ENCODE peak calls at places on chromosomes 2 and 18, in eight cellular contexts. W, B, O, Y, K, I, X and S are unnamed samples.

GRCh38 chr2:89849731-89850130 is 1158.3 kb downstream of the RPIA start:
- DNase-seq in B (no peak), K (no peak), O (no peak), X (no peak), I (no peak), W (no peak), Y (no peak), S (no peak)

GRCh38 chr2:179545024-179545423 is 280.4 kb upstream of the SESTD1 start:
- DNase-seq in B (no peak), W (no peak), X (no peak), I (no peak), Y (no peak), O (no peak), K (no peak), S (no peak)

GRCh38 chr2:133802366-133802765 is 234.1 kb upstream of the NCKAP5 start:
- DNase-seq in W (no peak), K (no peak), B (no peak), O (no peak), I (no peak), X (no peak), Y (no peak), S (no peak)

GRCh38 chr18:72700961-72701710 is 157.0 kb upstream of the CBLN2 start:
- DNase-seq in Y (no peak), W (no peak), K (no peak), B (no peak), O (no peak), I (peak; percentile 9), X (peak; percentile 15), S (no peak)

GRCh38 chr2:119156105-119156890 is 2.3 kb downstream of the C1QL2 start:
- DNase-seq in B (no peak), I (no peak), K (no peak), Y (no peak), X (no peak), O (no peak), W (peak; percentile 29), S (no peak)

GRCh38 chr2:39335930-39336329 is 92.2 kb upstream of the CDKL4 start:
- DNase-seq in O (no peak), Y (no peak), W (no peak), I (no peak), K (no peak), X (no peak), B (no peak), S (no peak)

GRCh38 chr2:130246430-130246829 is 48.2 kb upstream of the TUBA3E start:
- DNase-seq in W (no peak), Y (no peak), O (no peak), X (no peak), B (no peak), K (no peak), I (no peak), S (no peak)

GRCh38 chr2:213752575-213752974 is 468.3 kb downstream of the SPAG16 start:
- DNase-seq in I (no peak), K (no peak), O (no peak), X (no peak), Y (no peak), B (no peak), W (no peak), S (no peak)

GRCh38 chr2:152189622-152190495 is 14.3 kb upstream of the STAM2 start:
- DNase-seq in K (peak; percentile 32), B (no peak), Y (no peak), X (peak; percentile 59), I (peak; percentile 71), W (peak; percentile 36), O (no peak), S (no peak)

GRCh38 chr2:185859506-185859905 is 120.9 kb downstream of the FSIP2 start:
- DNase-seq in B (no peak), W (no peak), O (no peak), I (no peak), X (peak; percentile 17), K (no peak), Y (no peak), S (no peak)

GRCh38 chr2:36633470-36634092 is 35.6 kb upstream of the FEZ2 start:
- DNase-seq in O (no peak), K (no peak), I (no peak), W (no peak), Y (no peak), X (peak; percentile 49), B (no peak), S (no peak)

GRCh38 chr2:185978634-185979405 is 240.2 kb downstream of the FSIP2 start:
- DNase-seq in O (no peak), W (no peak), I (no peak), B (no peak), K (no peak), Y (no peak), X (peak; percentile 86), S (no peak)

GRCh38 chr2:217529271-217529670 is 473.5 kb downstream of the TNS1 start:
- DNase-seq in O (no peak), X (no peak), K (no peak), B (no peak), W (no peak), I (no peak), Y (no peak), S (no peak)

GRCh38 chr2:99883356-99883867 is 259.0 kb downstream of the AFF3 start:
- DNase-seq in W (no peak), K (no peak), B (no peak), O (no peak), Y (no peak), X (peak; percentile 60), I (no peak), S (no peak)

GRCh38 chr2:43157506-43158232 is 68.7 kb downstream of the ZFP36L2 start:
- DNase-seq in I (peak; percentile 48), B (no peak), Y (no peak), X (no peak), K (no peak), O (no peak), W (no peak), S (no peak)

GRCh38 chr2:209470466-209470865 is 46.6 kb downstream of the MAP2 start:
- DNase-seq in Y (no peak), B (no peak), I (no peak), X (no peak), O (no peak), W (no peak), K (no peak), S (no peak)

GRCh38 chr2:130375291-130376266 is 19.7 kb downstream of the PTPN18 start:
- DNase-seq in Y (no peak), X (no peak), B (no peak), O (no peak), W (no peak), I (no peak), K (no peak), S (no peak)

GRCh38 chr2:60552096-60552850 is 1.2 kb downstream of the BCL11A start:
- DNase-seq in Y (no peak), I (no peak), O (no peak), K (no peak), B (no peak), W (no peak), X (peak; percentile 27), S (no peak)

GRCh38 chr2:55743583-55743982 is 49.9 kb upstream of the PNPT1 start:
- DNase-seq in K (no peak), B (no peak), I (no peak), O (no peak), Y (no peak), W (no peak), X (peak; percentile 93), S (no peak)

DNA sequence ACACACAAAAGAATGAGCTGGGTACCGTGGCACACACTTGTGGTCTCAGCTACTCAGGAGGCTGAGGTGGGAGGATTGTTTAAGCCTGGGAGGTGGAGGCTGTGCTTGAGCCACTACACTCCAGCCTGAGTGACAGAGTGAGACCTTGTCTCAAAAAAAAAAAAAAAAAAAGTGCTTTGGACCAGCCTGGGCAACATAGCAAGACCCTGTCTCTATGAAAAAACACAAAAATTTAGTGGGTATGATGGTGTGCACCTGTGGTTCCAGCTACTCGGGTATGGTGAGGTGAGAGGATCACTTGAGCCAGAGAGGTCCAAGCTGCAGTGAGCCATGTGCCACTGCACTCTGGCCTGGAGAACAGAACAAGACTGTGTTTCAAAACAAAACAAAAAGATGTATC is 10.4 kb downstream of the ZNF512 start:
- DNase-seq in I (no peak), X (no peak), Y (no peak), W (no peak), O (no peak), K (no peak), B (no peak), S (no peak)
- H3K9me3 ChIP-seq in I (peaks cover 9% of the 10 kb centered on the region), X (no peaks in the 10 kb centered on the region), Y (peaks cover 17% of the 10 kb centered on the region), W (peaks cover 8% of the 10 kb centered on the region), O (no peaks in the 10 kb centered on the region), K (no peaks in the 10 kb centered on the region), B (peaks cover 47% of the 10 kb centered on the region), S (no peaks in the 10 kb centered on the region)

GRCh38 chr18:54737986-54738385 is 90.3 kb upstream of the RAB27B start:
- DNase-seq in I (no peak), Y (no peak), X (peak; percentile 81), W (no peak), O (no peak), K (no peak), B (no peak), S (no peak)

GRCh38 chr18:54739476-54739875 is 88.8 kb upstream of the RAB27B start:
- DNase-seq in I (no peak), Y (no peak), W (no peak), X (peak; percentile 49), O (no peak), K (no peak), B (no peak), S (no peak)

GRCh38 chr18:54742120-54742519 is 86.2 kb upstream of the RAB27B start:
- DNase-seq in W (no peak), I (no peak), K (no peak), Y (no peak), O (no peak), B (no peak), X (peak; percentile 54), S (no peak)

GRCh38 chr18:54742654-54743053 is 85.6 kb upstream of the RAB27B start:
- DNase-seq in B (peak; percentile 38), Y (no peak), K (peak; percentile 28), O (no peak), X (peak; percentile 99), W (no peak), I (no peak), S (no peak)

GRCh38 chr18:54740146-54740844 is 88.0 kb upstream of the RAB27B start:
- DNase-seq in Y (no peak), O (no peak), I (no peak), K (no peak), B (no peak), W (no peak), X (peak; percentile 66), S (no peak)
- H3K4me1 ChIP-seq in Y (peaks cover 21% of the 10 kb centered on the region), O (no peaks in the 10 kb centered on the region), I (no peaks in the 10 kb centered on the region), K (no peaks in the 10 kb centered on the region), B (no peaks in the 10 kb centered on the region), W (no peaks in the 10 kb centered on the region), X (peaks cover 10% of the 10 kb centered on the region), S (no peaks in the 10 kb centered on the region)

GRCh38 chr2:170905864-170906263 is 23.2 kb upstream of the GORASP2 start:
- DNase-seq in O (no peak), I (no peak), B (no peak), W (no peak), K (no peak), Y (no peak), X (no peak), S (no peak)

GRCh38 chr2:170917219-170917851 is 11.7 kb upstream of the GORASP2 start:
- DNase-seq in X (no peak), K (no peak), B (no peak), W (no peak), Y (no peak), O (no peak), I (no peak), S (no peak)

GRCh38 chr2:170911314-170911889 is 17.7 kb upstream of the GORASP2 start:
- DNase-seq in I (no peak), B (no peak), O (no peak), X (no peak), Y (no peak), W (no peak), K (no peak), S (no peak)
- H3K9me3 ChIP-seq in I (peaks cover 35% of the 10 kb centered on the region), B (peaks cover 63% of the 10 kb centered on the region), O (peaks cover 6% of the 10 kb centered on the region), X (no peaks in the 10 kb centered on the region), Y (no peaks in the 10 kb centered on the region), W (peaks cover 8% of the 10 kb centered on the region), K (no peaks in the 10 kb centered on the region), S (peaks cover 10% of the 10 kb centered on the region)

GRCh38 chr18:9925795-9926194 is 12.0 kb downstream of the VAPA start:
- DNase-seq in X (no peak), Y (no peak), K (no peak), W (no peak), I (no peak), B (no peak), O (no peak), S (no peak)
- H3K4me1 ChIP-seq in X (peaks cover 7% of the 10 kb centered on the region), Y (peaks cover 89% of the 10 kb centered on the region), K (no peaks in the 10 kb centered on the region), W (peaks cover 3% of the 10 kb centered on the region), I (peaks cover 79% of the 10 kb centered on the region), B (peaks cover 9% of the 10 kb centered on the region), O (peaks cover 85% of the 10 kb centered on the region), S (peaks cover 9% of the 10 kb centered on the region)